ENCODE peak calls at places on chromosomes 16 and 17, in four cellular contexts. E, P, L and G are unnamed samples.

GRCh38 chr17:19304209-19304608 is 58.3 kb downstream of the B9D1 start:
- DNase-seq in E (no peak), P (peak), L (no peak), G (peak)

GRCh38 chr17:40915721-40916256 is 21.7 kb downstream of the KRT23 start:
- DNase-seq in E (no peak), P (peak), L (no peak), G (no peak)

GRCh38 chr17:27389542-27390140 is 66.6 kb upstream of the KSR1 start:
- DNase-seq in E (no peak), P (peak), L (no peak), G (no peak)

GRCh38 chr16:89695086-89695874 is 6.2 kb downstream of the SPATA2L start:
- DNase-seq in E (no peak), P (no peak), L (no peak), G (no peak)

GRCh38 chr16:56600398-56600999 is 7.9 kb upstream of the MT2A start:
- DNase-seq in E (peak), P (peak), L (peak), G (peak)

GRCh38 chr16:80804451-80805383 is at the start of gene CDYL2:
- DNase-seq in E (no peak), P (peak), L (no peak), G (peak)

GRCh38 chr17:69524854-69525253 is 110.4 kb downstream of the MAP2K6 start:
- DNase-seq in E (no peak), P (peak), L (no peak), G (no peak)

GRCh38 chr16:78624349-78624748 is 524.9 kb downstream of the WWOX start:
- DNase-seq in E (no peak), P (no peak), L (no peak), G (no peak)

GRCh38 chr17:22193113-22193512 is 500.8 kb downstream of the KCNJ18 start:
- DNase-seq in E (no peak), P (no peak), L (no peak), G (no peak)

GRCh38 chr16:15502041-15502725 is 67.8 kb downstream of the BMERB1 start:
- DNase-seq in E (no peak), P (peak), L (peak), G (no peak)

GRCh38 chr16:27522173-27522707 is 27.5 kb downstream of the GTF3C1 start:
- DNase-seq in E (no peak), P (no peak), L (no peak), G (no peak)

GRCh38 chr16:27676807-27677206 is 126.9 kb downstream of the KATNIP start:
- DNase-seq in E (no peak), P (peak), L (no peak), G (no peak)

GRCh38 chr17:79631640-79632431 is 21.0 kb upstream of the RBFOX3 start:
- DNase-seq in E (no peak), P (no peak), L (no peak), G (no peak)

GRCh38 chr16:9092963-9093477 is 1.6 kb downstream of the HAPSTR1 start:
- DNase-seq in E (no peak), P (peak), L (peak), G (no peak)

GRCh38 chr17:76805319-76805718 is 62.9 kb upstream of the MGAT5B start:
- DNase-seq in E (no peak), P (peak), L (no peak), G (no peak)

GRCh38 chr16:3035289-3035971 is 1.3 kb downstream of the BICDL2 start:
- DNase-seq in E (no peak), P (no peak), L (no peak), G (no peak)

GRCh38 chr16:31674686-31675085 is 147.0 kb downstream of the AHSP start:
- DNase-seq in E (no peak), P (no peak), L (no peak), G (no peak)

GRCh38 chr17:30503558-30503957 is 26.4 kb downstream of the GOSR1 start:
- DNase-seq in E (no peak), P (peak), L (no peak), G (no peak)

GRCh38 chr17:64198711-64199110 is 64.3 kb downstream of the TEX2 start:
- DNase-seq in E (no peak), P (no peak), L (no peak), G (no peak)

GRCh38 chr16:1941924-1942809 is 832 bp downstream of the MSRB1 start:
- DNase-seq in E (no peak), P (peak), L (no peak), G (no peak)

GRCh38 chr16:12679660-12680272 is 123.9 kb downstream of the CPPED1 start:
- DNase-seq in E (no peak), P (peak), L (no peak), G (no peak)

GRCh38 chr17:50173335-50173941 is 7.6 kb downstream of the SGCA start:
- DNase-seq in E (no peak), P (peak), L (no peak), G (no peak)

GRCh38 chr17:82103588-82104451 is 5.8 kb upstream of the FASN start:
- DNase-seq in E (no peak), P (no peak), L (no peak), G (no peak)

GRCh38 chr16:9357829-9358228 is 266.4 kb downstream of the HAPSTR1 start:
- DNase-seq in E (no peak), P (no peak), L (no peak), G (no peak)

GRCh38 chr17:5592382-5592781 is 8.1 kb upstream of the NLRP1 start:
- DNase-seq in E (peak), P (peak), L (no peak), G (peak)

GRCh38 chr16:3113765-3114479 is 1.5 kb downstream of the ZNF205 start:
- DNase-seq in E (no peak), P (peak), L (no peak), G (no peak)